ENCODE peak calls at places on chromosomes 4 and X, in four cellular contexts. M is Calu3, Z is nephron progenitor cell, W is GM10248. D is an unnamed sample.

GRCh38 chr4:14719053-14719452 is 283.2 kb upstream of the CPEB2 start:
- DNase-seq in M (peak; percentile 50), Z (no peak), W (no peak), D (no peak)

GRCh38 chr4:156255205-156255604 is 301.5 kb upstream of the CTSO start:
- DNase-seq in M (no peak), Z (no peak), W (no peak), D (no peak)

GRCh38 chr4:61202638-61203495 is 2.7 kb downstream of the ADGRL3 start:
- DNase-seq in M (peak; percentile 4), Z (peak; percentile 42), W (peak; percentile 8), D (no peak)

GRCh38 chrX:44974462-44974861 is 101.5 kb downstream of the KDM6A start:
- DNase-seq in M (peak; percentile 19), Z (no peak), W (no peak), D (no peak)

GRCh38 chr4:158871050-158871724 is 102.4 kb downstream of the FNIP2 start:
- DNase-seq in M (no peak), Z (no peak), W (no peak), D (no peak)

GRCh38 chr4:19380600-19380999 is 871.1 kb upstream of the SLIT2 start:
- DNase-seq in M (no peak), Z (no peak), W (no peak), D (no peak)

GRCh38 chr4:52850406-52851119 is 11.6 kb upstream of the RASL11B start:
- DNase-seq in M (no peak), Z (no peak), W (no peak), D (no peak)

GRCh38 chr4:88382621-88383020 is 4.0 kb downstream of the HERC6 start:
- DNase-seq in M (no peak), Z (no peak), W (peak; percentile 23), D (no peak)

GRCh38 chrX:118117069-118117405 is 427 bp upstream of the KLHL13 start:
- DNase-seq in M (no peak), Z (no peak), W (no peak), D (no peak)

GRCh38 chrX:150038356-150038755 is 100.1 kb upstream of the EOLA2 start:
- DNase-seq in M (no peak), Z (no peak), W (no peak), D (no peak)

GRCh38 chr4:185479507-185479971 is 8.0 kb upstream of the CCDC110 start:
- DNase-seq in M (no peak), Z (no peak), W (peak; percentile 59), D (no peak)

GRCh38 chr4:168720396-168720795 is 223.5 kb downstream of the PALLD start:
- DNase-seq in M (no peak), Z (no peak), W (no peak), D (no peak)

GRCh38 chrX:78066110-78066509 is 37.9 kb upstream of the PGK1 start:
- DNase-seq in M (no peak), Z (no peak), W (no peak), D (no peak)

GRCh38 chrX:15142084-15142715 is 127.7 kb downstream of the ASB9 start:
- DNase-seq in M (no peak), Z (no peak), W (no peak), D (no peak)

DNA sequence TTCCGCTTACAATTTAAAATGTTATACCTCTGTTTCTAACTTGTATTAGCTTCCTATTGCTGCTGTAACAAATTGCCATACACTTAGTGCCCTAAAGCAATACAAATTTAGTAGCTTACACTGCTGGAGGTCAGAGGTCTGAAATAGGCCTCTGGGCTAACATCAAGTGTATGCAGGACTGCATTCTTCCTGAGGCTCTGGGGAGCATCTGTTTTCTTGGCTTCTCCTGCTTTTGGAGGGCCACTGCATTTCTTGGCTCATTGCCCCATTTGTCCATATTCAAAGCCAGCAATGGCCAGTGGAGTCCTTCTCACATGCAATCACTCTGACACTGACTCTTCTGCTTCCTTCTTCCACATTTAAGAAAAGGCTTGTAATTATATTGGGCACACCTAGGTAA is 639.8 kb upstream of the INTU start:
- DNase-seq in M (no peak), Z (no peak), W (no peak), D (no peak)
- TF ChIP-seq CTCF in M (no peak), Z (no peak), W (no peak), D (no peak)

DNA sequence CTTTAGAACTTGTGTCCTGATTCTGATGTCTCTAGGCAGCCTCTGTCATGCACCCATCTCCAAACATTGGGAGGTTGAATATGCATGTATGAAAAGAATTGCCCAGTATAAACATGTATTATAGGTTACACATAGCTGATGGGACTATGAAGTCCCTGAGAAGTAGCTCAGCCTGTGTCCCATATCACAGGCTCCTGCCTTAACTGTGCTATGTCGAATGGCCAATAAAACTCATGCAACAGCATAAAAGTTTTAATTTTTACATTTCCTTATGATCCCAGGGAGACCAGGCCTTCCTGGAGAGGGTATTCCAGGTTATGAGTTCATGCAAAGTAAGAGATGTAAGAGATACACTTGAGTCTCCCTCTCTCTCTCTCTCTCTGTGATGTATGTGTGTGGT is 217.4 kb downstream of the SHROOM3 start:
- DNase-seq in M (no peak), Z (no peak), W (no peak), D (no peak)
- TF ChIP-seq CTCF in M (no peak), Z (no peak), W (no peak), D (no peak)

DNA sequence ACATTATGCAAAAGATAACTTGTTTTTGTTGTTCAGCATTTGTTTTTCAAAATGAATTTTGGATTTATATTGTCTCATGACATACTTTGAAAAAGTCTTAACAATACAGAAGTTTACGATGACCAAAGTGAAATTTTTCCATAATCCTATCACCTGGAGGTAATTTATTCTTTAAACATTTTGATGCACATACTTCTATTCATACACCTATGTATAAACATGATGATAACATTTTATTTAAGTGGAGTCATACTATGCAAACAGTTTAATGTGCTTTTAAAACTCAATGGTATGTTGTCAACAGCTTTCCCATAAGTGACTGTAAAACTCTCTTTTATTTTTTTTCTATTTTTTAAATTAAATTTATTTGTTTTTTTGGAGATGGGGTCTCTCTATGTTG is 65.0 kb downstream of the STAG2 start:
- DNase-seq in M (no peak), Z (no peak), W (no peak), D (no peak)
- TF ChIP-seq CTCF in M (no peak), Z (no peak), W (no peak), D (no peak)

DNA sequence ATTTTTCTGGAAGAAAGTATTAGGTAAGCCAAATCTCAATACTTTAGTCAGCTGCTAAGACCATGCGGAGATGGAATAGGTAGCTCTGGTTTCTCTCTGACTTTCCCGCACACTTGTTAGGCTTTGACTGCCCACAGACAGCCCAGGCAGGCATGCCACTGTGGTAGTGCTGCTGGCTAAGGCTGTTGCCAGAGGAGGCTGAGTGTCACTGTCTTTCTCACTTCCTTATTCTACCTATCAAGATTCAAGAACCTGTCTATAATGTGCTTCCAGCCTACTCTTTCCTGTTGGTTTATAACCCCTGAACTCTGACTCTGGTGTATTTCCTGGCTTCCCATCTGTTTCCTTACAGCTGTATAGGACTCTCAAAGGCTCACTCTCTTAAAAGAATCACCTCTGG is 81.8 kb upstream of the TRPC5 start:
- DNase-seq in M (no peak), Z (no peak), W (no peak), D (no peak)
- TF ChIP-seq CTCF in M (no peak), Z (no peak), W (no peak), D (no peak)

D was measured in lower leg skin.